ENCODE peak calls at places on chromosomes 6 and 20, in six cellular contexts. E is activated B cell treated with CpG ODN at 0.5 μM for 24 hours, Z is IMR-90, G is GM20000, R is AG10803, H is bronchial epithelial cell. J is an unnamed sample.

GRCh38 chr20:5000263-5001173 is 792 bp downstream of the SLC23A2 start:
- DNase-seq in E (peak), Z (peak), G (peak), R (peak), H (no peak), J (no peak)

GRCh38 chr6:40563111-40563510 is 24.1 kb downstream of the LRFN2 start:
- DNase-seq in E (no peak), Z (no peak), G (no peak), R (no peak), H (no peak), J (no peak)

GRCh38 chr6:7147051-7147671 is 39.4 kb downstream of the RREB1 start:
- DNase-seq in E (no peak), Z (no peak), G (no peak), R (no peak), H (no peak), J (peak)

GRCh38 chr20:57374931-57375651 is 16.1 kb upstream of the RBM38 start:
- DNase-seq in E (no peak), Z (no peak), G (no peak), R (peak), H (no peak), J (no peak)

GRCh38 chr6:40569162-40569920 is 17.8 kb downstream of the LRFN2 start:
- DNase-seq in E (no peak), Z (no peak), G (no peak), R (no peak), H (no peak), J (no peak)

GRCh38 chr6:156944412-156944811 is 167.2 kb downstream of the ARID1B start:
- DNase-seq in E (no peak), Z (no peak), G (no peak), R (no peak), H (no peak), J (no peak)

GRCh38 chr6:80210618-80211017 is 104.1 kb downstream of the BCKDHB start:
- DNase-seq in E (no peak), Z (no peak), G (no peak), R (peak), H (no peak), J (peak)

GRCh38 chr20:53146201-53146891 is 174.2 kb downstream of the TSHZ2 start:
- DNase-seq in E (no peak), Z (no peak), G (no peak), R (no peak), H (no peak), J (no peak)

GRCh38 chr6:132114201-132114860 is 163.2 kb upstream of the CCN2 start:
- DNase-seq in E (no peak), Z (peak), G (no peak), R (peak), H (peak), J (no peak)
- TF ChIP-seq CTCF in E (no peak), Z (no peak), G (no peak), R (no peak), H (no peak), J (no peak)

GRCh38 chr6:116059713-116060571 is 749 bp downstream of the FRK start:
- DNase-seq in E (no peak), Z (no peak), G (peak), R (peak), H (peak), J (no peak)

GRCh38 chr6:116057766-116058165 is 2.9 kb downstream of the FRK start:
- DNase-seq in E (no peak), Z (no peak), G (no peak), R (no peak), H (no peak), J (no peak)

GRCh38 chr6:116064626-116065025 is 3.9 kb upstream of the FRK start:
- DNase-seq in E (no peak), Z (no peak), G (no peak), R (no peak), H (no peak), J (no peak)

GRCh38 chr6:116062496-116062895 is 1.8 kb upstream of the FRK start:
- DNase-seq in E (no peak), Z (no peak), G (no peak), R (no peak), H (no peak), J (no peak)

GRCh38 chr6:116060572-116061283 is at the start of gene FRK:
- DNase-seq in E (no peak), Z (peak), G (no peak), R (peak), H (peak), J (peak)
- TF ChIP-seq CTCF in E (no peak), Z (peak), G (no peak), R (peak), H (peak), J (peak)

GRCh38 chr20:45060341-45060740 is 40.6 kb downstream of the KCNS1 start:
- DNase-seq in E (no peak), Z (no peak), G (no peak), R (no peak), H (no peak), J (no peak)
- TF ChIP-seq CTCF in E (no peak), Z (no peak), G (no peak), R (no peak), H (no peak), J (no peak)

GRCh38 chr20:3671986-3672863 is 9.0 kb upstream of the GFRA4 start:
- DNase-seq in E (no peak), Z (no peak), G (no peak), R (no peak), H (no peak), J (no peak)
- TF ChIP-seq CTCF in E (no peak), Z (no peak), G (no peak), R (no peak), H (no peak), J (no peak)

GRCh38 chr20:40510622-40511021 is 178.4 kb downstream of the MAFB start:
- DNase-seq in E (no peak), Z (no peak), G (no peak), R (no peak), H (no peak), J (no peak)

GRCh38 chr20:40508821-40509220 is 180.2 kb downstream of the MAFB start:
- DNase-seq in E (no peak), Z (no peak), G (no peak), R (no peak), H (peak), J (no peak)

GRCh38 chr20:40502431-40502992 is 186.5 kb downstream of the MAFB start:
- DNase-seq in E (no peak), Z (no peak), G (no peak), R (no peak), H (no peak), J (no peak)

GRCh38 chr20:40511478-40511877 is 177.6 kb downstream of the MAFB start:
- DNase-seq in E (no peak), Z (no peak), G (no peak), R (peak), H (peak), J (peak)

DNA sequence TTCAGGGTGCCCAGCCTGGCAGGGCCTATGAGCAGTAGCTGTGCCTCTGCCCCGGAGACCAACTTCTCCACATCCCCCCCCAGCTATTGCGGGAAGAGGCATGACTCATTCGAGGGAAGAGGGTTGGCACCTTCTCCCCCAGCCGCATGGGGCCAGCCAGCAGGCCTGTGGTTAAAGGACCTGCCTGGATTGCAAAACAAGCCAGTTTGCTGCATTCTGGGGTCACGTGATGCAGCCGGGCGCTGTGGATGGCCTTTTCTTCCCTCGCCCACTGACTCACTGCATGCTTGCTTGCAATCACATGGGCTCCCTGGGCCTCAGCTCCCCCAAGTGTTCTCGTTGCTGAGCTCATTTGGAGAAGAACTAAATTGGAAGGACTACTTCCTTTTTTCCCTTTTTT is 182.5 kb downstream of the MAFB start:
- DNase-seq in E (no peak), Z (peak), G (no peak), R (peak), H (peak), J (peak)
- TF ChIP-seq CTCF in E (no peak), Z (no peak), G (no peak), R (peak), H (no peak), J (peak)

DNA sequence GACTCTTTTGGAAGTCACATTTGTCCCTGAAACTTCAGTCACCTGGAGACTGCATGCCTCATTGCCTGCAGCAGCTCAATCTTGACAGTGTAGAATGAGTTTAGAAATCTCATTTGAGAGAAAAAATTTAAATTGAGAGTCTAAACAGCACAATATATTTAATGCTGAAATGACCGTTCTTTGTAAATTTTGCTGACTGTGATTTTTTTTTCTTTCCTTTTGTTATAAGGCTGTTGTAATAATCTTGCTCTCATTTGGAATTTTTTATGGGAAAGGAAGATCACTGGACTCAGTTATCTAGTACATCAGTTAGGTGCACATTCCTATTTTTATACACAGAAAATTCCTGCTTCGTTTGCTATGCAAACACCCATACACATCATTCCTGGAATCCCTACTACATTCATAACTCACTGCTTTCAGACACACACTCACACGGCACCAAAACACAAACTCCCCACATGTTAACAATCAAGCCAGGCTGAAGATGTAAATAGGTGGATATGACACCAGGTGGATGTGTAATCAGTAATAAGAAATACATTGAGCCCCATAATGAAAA is 43.8 kb downstream of the PTCHD4 start:
- DNase-seq in E (no peak), Z (no peak), G (no peak), R (peak), H (no peak), J (no peak)
- TF ChIP-seq CTCF in E (no peak), Z (no peak), G (no peak), R (no peak), H (no peak), J (no peak)